ENCODE peak calls at places on chromosomes 4 and X, in nine cellular contexts. O is heart left ventricle, I is GM20000, T is cardiac fibroblast, G is adrenal gland, H is BJ, U is choroid plexus epithelial cell, P is heart right ventricle, C is epithelial cell of proximal tubule. K is an unnamed sample.

GRCh38 chr4:97013309-97014106 is 1129.8 kb downstream of the STPG2 start:
- DNase-seq in O (no peak), I (no peak), T (no peak), G (no peak), H (no peak), U (no peak), P (no peak), C (no peak), K (no peak)

GRCh38 chr4:23789765-23790164 is 100.1 kb downstream of the PPARGC1A start:
- DNase-seq in O (peak), I (no peak), T (peak), G (peak), H (peak), U (peak), P (peak), C (peak), K (peak)

GRCh38 chr4:8438743-8439142 is 1.8 kb downstream of the ACOX3 start:
- DNase-seq in O (no peak), I (no peak), T (no peak), G (peak), H (no peak), U (no peak), P (no peak), C (no peak), K (no peak)

GRCh38 chrX:78650906-78651437 is 8.2 kb downstream of the RTL3 start:
- DNase-seq in O (no peak), I (no peak), T (peak), G (no peak), H (peak), U (peak), P (no peak), C (peak), K (no peak)

GRCh38 chr4:76354517-76355473 is 48.3 kb downstream of the STBD1 start:
- DNase-seq in O (no peak), I (no peak), T (peak), G (no peak), H (no peak), U (no peak), P (no peak), C (no peak), K (no peak)

GRCh38 chrX:130224810-130225209 is 43.9 kb downstream of the ZNF280C start:
- DNase-seq in O (no peak), I (no peak), T (peak), G (no peak), H (no peak), U (peak), P (no peak), C (no peak), K (no peak)

GRCh38 chrX:70552174-70552704 is 107.6 kb downstream of the DLG3 start:
- DNase-seq in O (no peak), I (no peak), T (no peak), G (no peak), H (no peak), U (no peak), P (no peak), C (no peak), K (no peak)

GRCh38 chr4:8674311-8674885 is 81.8 kb downstream of the CPZ start:
- DNase-seq in O (no peak), I (no peak), T (no peak), G (no peak), H (no peak), U (no peak), P (no peak), C (no peak), K (no peak)

GRCh38 chrX:17738002-17738713 is 865 bp downstream of the SCML1 start:
- DNase-seq in O (peak), I (no peak), T (peak), G (peak), H (no peak), U (peak), P (peak), C (no peak), K (no peak)

GRCh38 chr4:142656178-142656577 is 189.9 kb downstream of the INPP4B start:
- DNase-seq in O (no peak), I (no peak), T (peak), G (no peak), H (no peak), U (peak), P (no peak), C (no peak), K (no peak)

GRCh38 chr4:12846368-12846767 is 637.8 kb downstream of the RAB28 start:
- DNase-seq in O (no peak), I (no peak), T (no peak), G (no peak), H (no peak), U (no peak), P (no peak), C (no peak), K (no peak)

GRCh38 chr4:152983221-152983620 is 47.1 kb downstream of the FHDC1 start:
- DNase-seq in O (no peak), I (no peak), T (peak), G (no peak), H (no peak), U (peak), P (no peak), C (no peak), K (no peak)

GRCh38 chr4:128859887-128860774 is 50.6 kb downstream of the JADE1 start:
- DNase-seq in O (no peak), I (no peak), T (peak), G (no peak), H (no peak), U (peak), P (no peak), C (no peak), K (no peak)

GRCh38 chr4:121277194-121278105 is 103.4 kb downstream of the QRFPR start:
- DNase-seq in O (no peak), I (peak), T (peak), G (no peak), H (no peak), U (no peak), P (no peak), C (no peak), K (no peak)

GRCh38 chrX:119004920-119005524 is 30.6 kb downstream of the LONRF3 start:
- DNase-seq in O (peak), I (peak), T (peak), G (peak), H (no peak), U (peak), P (peak), C (no peak), K (no peak)

GRCh38 chr4:82017680-82018079 is 356.1 kb downstream of the HNRNPD start:
- DNase-seq in O (no peak), I (no peak), T (peak), G (no peak), H (no peak), U (peak), P (no peak), C (no peak), K (no peak)

GRCh38 chrX:9923357-9923756 is 43.8 kb upstream of the CLDN34 start:
- DNase-seq in O (no peak), I (no peak), T (no peak), G (no peak), H (no peak), U (no peak), P (no peak), C (no peak), K (no peak)

GRCh38 chr4:73964862-73965611 is 16.8 kb downstream of the PF4 start:
- DNase-seq in O (no peak), I (no peak), T (peak), G (no peak), H (no peak), U (peak), P (no peak), C (no peak), K (no peak)

GRCh38 chr4:159047478-159048165 is 55.3 kb upstream of the RAPGEF2 start:
- DNase-seq in O (no peak), I (no peak), T (no peak), G (peak), H (no peak), U (peak), P (no peak), C (no peak), K (no peak)

GRCh38 chr4:70632028-70632427 is 3.5 kb downstream of the ENAM start:
- DNase-seq in O (no peak), I (no peak), T (peak), G (no peak), H (no peak), U (peak), P (no peak), C (peak), K (no peak)

GRCh38 chr4:33715996-33716395 is 2528.3 kb downstream of the ARAP2 start:
- DNase-seq in O (no peak), I (no peak), T (peak), G (no peak), H (peak), U (peak), P (no peak), C (peak), K (no peak)

GRCh38 chr4:128811571-128812359 is 2.3 kb downstream of the JADE1 start:
- DNase-seq in O (peak), I (peak), T (peak), G (peak), H (peak), U (peak), P (peak), C (no peak), K (peak)

GRCh38 chr4:73704314-73705055 is 35.9 kb upstream of the CXCL8 start:
- DNase-seq in O (peak), I (no peak), T (peak), G (peak), H (peak), U (peak), P (no peak), C (peak), K (no peak)

GRCh38 chr4:138297743-138298405 is 55.7 kb upstream of the SLC7A11 start:
- DNase-seq in O (no peak), I (no peak), T (no peak), G (no peak), H (no peak), U (no peak), P (no peak), C (no peak), K (no peak)

GRCh38 chrX:115892787-115893671 is 277.5 kb upstream of the AGTR2 start:
- DNase-seq in O (no peak), I (peak), T (peak), G (peak), H (no peak), U (peak), P (no peak), C (peak), K (peak)

GRCh38 chrX:51955200-51955599 is 61.8 kb downstream of the MAGED1 start:
- DNase-seq in O (no peak), I (peak), T (no peak), G (no peak), H (no peak), U (no peak), P (no peak), C (no peak), K (no peak)

GRCh38 chr4:8835521-8836365 is 35.9 kb downstream of the HMX1 start:
- DNase-seq in O (peak), I (no peak), T (no peak), G (no peak), H (no peak), U (no peak), P (no peak), C (no peak), K (peak)

GRCh38 chr4:56296449-56296990 is 90.8 kb downstream of the AASDH start:
- DNase-seq in O (no peak), I (no peak), T (no peak), G (no peak), H (no peak), U (no peak), P (no peak), C (no peak), K (no peak)

GRCh38 chr4:13968723-13969122 is 341.2 kb upstream of the BOD1L1 start:
- DNase-seq in O (no peak), I (no peak), T (no peak), G (no peak), H (no peak), U (no peak), P (no peak), C (no peak), K (no peak)

GRCh38 chr4:157052429-157053040 is 23.4 kb upstream of the GLRB start:
- DNase-seq in O (no peak), I (no peak), T (no peak), G (no peak), H (no peak), U (peak), P (no peak), C (peak), K (no peak)

GRCh38 chr4:73139245-73139644 is 69.7 kb upstream of the COX18 start:
- DNase-seq in O (no peak), I (no peak), T (peak), G (no peak), H (no peak), U (peak), P (no peak), C (no peak), K (no peak)

GRCh38 chr4:8110071-8110986 is 48.3 kb downstream of the ABLIM2 start:
- DNase-seq in O (no peak), I (no peak), T (peak), G (no peak), H (no peak), U (peak), P (no peak), C (peak), K (no peak)

GRCh38 chr4:29263011-29263410 is 1457.2 kb upstream of the PCDH7 start:
- DNase-seq in O (no peak), I (no peak), T (no peak), G (no peak), H (no peak), U (no peak), P (no peak), C (no peak), K (no peak)

GRCh38 chr4:75287738-75288517 is 226.3 kb downstream of the RCHY1 start:
- DNase-seq in O (no peak), I (no peak), T (no peak), G (no peak), H (no peak), U (no peak), P (no peak), C (no peak), K (no peak)

GRCh38 chr4:163071308-163071707 is 95.4 kb downstream of the NAF1 start:
- DNase-seq in O (no peak), I (no peak), T (peak), G (no peak), H (no peak), U (peak), P (no peak), C (no peak), K (no peak)

GRCh38 chrX:39766882-39767281 is 330.9 kb downstream of the BCOR start:
- DNase-seq in O (peak), I (no peak), T (no peak), G (peak), H (no peak), U (no peak), P (peak), C (no peak), K (no peak)

DNA sequence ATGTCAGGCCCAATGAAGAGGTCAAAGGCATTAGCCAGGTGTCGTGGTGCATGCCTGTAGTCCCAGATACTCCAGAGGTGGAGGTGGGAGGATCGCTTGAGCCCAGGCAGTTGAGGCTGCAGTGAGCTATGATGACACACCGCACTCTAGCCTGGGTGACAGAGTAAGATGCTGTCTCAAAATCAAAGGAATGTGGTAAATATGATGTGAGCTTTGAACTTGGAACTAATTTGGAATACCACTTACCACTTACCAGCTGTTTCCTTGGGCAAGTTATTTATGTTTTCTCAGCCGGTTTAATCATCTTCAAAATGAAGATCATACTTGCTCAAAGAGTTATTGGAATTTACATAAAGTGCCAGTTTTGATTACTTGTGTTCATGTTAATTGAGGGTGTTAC is 23.8 kb upstream of the SEPSECS start:
- DNase-seq in O (no peak), I (no peak), T (no peak), G (no peak), H (no peak), U (no peak), P (no peak), C (no peak), K (no peak)
- TF ChIP-seq CTCF in O (no peak), I (no peak), T (no peak), G (no peak), H (no peak), U (no peak), P (no peak), C (no peak), K (no peak)

GRCh38 chr4:101346562-101347266 is 612 bp downstream of the PPP3CA start:
- DNase-seq in O (peak), I (peak), T (peak), G (peak), H (no peak), U (peak), P (peak), C (no peak), K (peak)

GRCh38 chr4:101347267-101347556 is at the start of gene PPP3CA:
- DNase-seq in O (no peak), I (no peak), T (no peak), G (no peak), H (no peak), U (no peak), P (no peak), C (no peak), K (no peak)

GRCh38 chr4:101345271-101345595 is 2.1 kb downstream of the PPP3CA start:
- DNase-seq in O (no peak), I (peak), T (peak), G (no peak), H (no peak), U (peak), P (no peak), C (no peak), K (no peak)

GRCh38 chr4:101346312-101346561 is 1.1 kb downstream of the PPP3CA start:
- DNase-seq in O (no peak), I (peak), T (no peak), G (no peak), H (no peak), U (no peak), P (no peak), C (no peak), K (no peak)

DNA sequence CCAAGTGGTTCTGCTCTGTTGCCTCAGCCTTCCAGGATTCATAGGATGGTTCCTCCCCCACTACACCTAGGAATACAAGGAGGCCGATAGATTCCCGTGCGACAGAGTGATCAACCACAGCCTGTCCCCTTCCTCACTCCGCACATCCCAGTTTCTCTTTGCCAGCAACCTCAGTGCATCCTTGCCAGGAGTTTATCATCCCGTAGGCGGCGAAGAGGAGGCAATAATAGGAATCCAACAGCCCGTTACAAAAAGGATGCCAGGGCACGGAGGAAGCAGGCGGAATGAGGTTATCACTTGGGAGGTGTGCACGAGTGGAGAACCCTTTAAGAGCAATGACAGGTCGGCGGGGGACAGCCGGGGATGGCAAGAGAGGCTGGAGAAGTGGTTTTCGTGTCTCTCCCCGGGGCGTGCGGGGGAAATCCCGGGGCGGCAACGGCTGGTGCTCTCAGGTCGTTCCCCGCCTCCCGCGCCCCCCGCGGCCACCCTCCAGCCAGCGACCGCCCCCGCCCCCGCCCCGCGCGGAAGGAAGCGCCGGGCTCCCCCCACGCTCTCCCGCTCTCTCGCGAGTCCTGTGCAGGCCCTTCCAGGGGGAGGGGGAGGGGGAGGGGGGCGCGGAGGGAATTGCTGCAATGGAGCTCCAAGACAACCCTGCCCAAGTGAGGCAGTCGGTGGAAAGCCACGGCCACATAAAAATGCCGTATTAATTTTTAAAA is 1.6 kb downstream of the PPP3CA start:
- DNase-seq in O (peak), I (peak), T (peak), G (peak), H (no peak), U (peak), P (peak), C (no peak), K (peak)
- TF ChIP-seq CTCF in O (no peak), I (no peak), T (no peak), G (no peak), H (no peak), U (peak), P (no peak), C (no peak), K (no peak)

DNA sequence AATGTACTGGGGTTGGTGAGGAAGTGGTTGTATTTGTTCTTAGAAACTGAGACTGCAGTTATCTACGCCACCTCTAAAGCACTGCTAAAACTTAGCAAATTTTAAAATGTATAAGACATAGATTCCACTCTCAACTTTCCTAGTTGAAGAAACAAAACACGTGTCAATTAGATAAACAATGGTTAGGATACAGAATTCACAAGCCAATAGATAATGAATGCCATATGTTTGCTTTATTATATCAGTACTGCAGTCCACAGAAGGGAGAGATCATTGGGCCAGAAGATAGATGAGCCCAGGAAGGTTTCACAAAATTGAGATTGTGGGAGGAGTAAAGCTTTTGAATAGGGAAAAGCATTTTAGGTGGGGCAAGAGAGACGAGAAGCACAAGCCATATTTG is 14.3 kb downstream of the TMEM33 start:
- DNase-seq in O (no peak), I (no peak), T (no peak), G (no peak), H (no peak), U (no peak), P (no peak), C (no peak), K (no peak)
- TF ChIP-seq CTCF in O (no peak), I (no peak), T (no peak), G (no peak), H (no peak), U (no peak), P (no peak), C (no peak), K (no peak)

GRCh38 chrX:41558531-41558930 is 111.4 kb downstream of the NYX start:
- DNase-seq in O (no peak), I (peak), T (peak), G (no peak), H (no peak), U (peak), P (no peak), C (no peak), K (no peak)
- TF ChIP-seq CTCF in O (peak), I (peak), T (peak), G (peak), H (peak), U (peak), P (no peak), C (peak), K (peak)

GRCh38 chrX:94288325-94288724 is 614.3 kb downstream of the FAM133A start:
- DNase-seq in O (no peak), I (no peak), T (no peak), G (no peak), H (no peak), U (no peak), P (no peak), C (no peak), K (no peak)
- TF ChIP-seq CTCF in O (no peak), I (no peak), T (no peak), G (no peak), H (no peak), U (no peak), P (no peak), C (no peak), K (no peak)

GRCh38 chr4:22237155-22237751 is 278.6 kb downstream of the ADGRA3 start:
- DNase-seq in O (no peak), I (no peak), T (peak), G (no peak), H (no peak), U (no peak), P (peak), C (no peak), K (no peak)
- TF ChIP-seq CTCF in O (peak), I (no peak), T (peak), G (no peak), H (peak), U (no peak), P (no peak), C (peak), K (peak)

GRCh38 chr4:188403272-188403671 is 264.0 kb downstream of the TRIML1 start:
- DNase-seq in O (no peak), I (no peak), T (no peak), G (no peak), H (no peak), U (no peak), P (no peak), C (no peak), K (no peak)
- TF ChIP-seq CTCF in O (no peak), I (no peak), T (no peak), G (no peak), H (no peak), U (no peak), P (no peak), C (no peak), K (peak)

DNA sequence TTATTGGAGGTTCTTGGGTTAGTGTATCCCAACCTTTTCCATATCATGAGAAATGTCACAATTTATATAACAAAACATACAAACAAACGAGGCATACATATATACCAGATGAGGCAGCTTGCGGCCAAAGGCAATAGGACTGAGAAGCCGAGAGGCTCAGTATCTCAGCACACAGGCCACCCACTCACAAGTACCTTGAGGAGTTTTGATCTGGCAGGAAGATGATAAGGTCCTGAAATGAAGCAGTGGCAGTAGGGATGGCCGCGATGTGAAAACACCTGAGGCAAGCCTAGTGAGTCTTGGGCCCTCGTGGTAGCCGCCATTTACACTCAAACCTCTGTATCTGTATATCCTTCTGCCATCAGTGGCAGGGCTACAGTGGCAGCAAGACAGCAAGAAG is 55.3 kb upstream of the PRPS1 start:
- DNase-seq in O (no peak), I (no peak), T (no peak), G (no peak), H (no peak), U (no peak), P (no peak), C (no peak), K (no peak)
- TF ChIP-seq CTCF in O (no peak), I (no peak), T (no peak), G (no peak), H (no peak), U (no peak), P (no peak), C (no peak), K (no peak)

K was measured in osteocyte.